ENCODE peak calls at places on chromosomes 16 and 17, in eight cellular contexts. One of them, this sample, is unnamed.
A peak's percentile ranks its signal among the peaks of the same experiment; 100 is the strongest.

GRCh38 chr17:48611681-48612455 is 1.1 kb upstream of the HOXB7 start:
- DNase-seq in CD8-positive, alpha-beta T cell: no peak
- DNase-seq in fibroblast of lung: no peak
- DNase-seq in dorsolateral prefrontal cortex: no peak
- DNase-seq in naive thymus-derived CD4-positive, alpha-beta T cell: no peak
- DNase-seq in neural progenitor cell: peak; percentile 51
- DNase-seq in heart left ventricle: no peak
- DNase-seq in tibial nerve: no peak
- DNase-seq in this sample: no peak

GRCh38 chr16:81787659-81788058 is 8.6 kb downstream of the PLCG2 start:
- DNase-seq in heart left ventricle: no peak
- DNase-seq in naive thymus-derived CD4-positive, alpha-beta T cell: no peak
- DNase-seq in dorsolateral prefrontal cortex: no peak
- DNase-seq in CD8-positive, alpha-beta T cell: no peak
- DNase-seq in neural progenitor cell: no peak
- DNase-seq in fibroblast of lung: no peak
- DNase-seq in tibial nerve: no peak
- DNase-seq in this sample: no peak

GRCh38 chr17:9959377-9959981 is 54.4 kb upstream of the RCVRN start:
- DNase-seq in neural progenitor cell: peak; percentile 87
- DNase-seq in CD8-positive, alpha-beta T cell: no peak
- DNase-seq in naive thymus-derived CD4-positive, alpha-beta T cell: peak; percentile 5
- DNase-seq in heart left ventricle: no peak
- DNase-seq in tibial nerve: peak; percentile 48
- DNase-seq in dorsolateral prefrontal cortex: peak; percentile 65
- DNase-seq in fibroblast of lung: peak; percentile 23
- DNase-seq in this sample: no peak

GRCh38 chr17:1638171-1638583 is 7.4 kb downstream of the SCARF1 start:
- DNase-seq in neural progenitor cell: peak; percentile 79
- DNase-seq in tibial nerve: no peak
- DNase-seq in fibroblast of lung: no peak
- DNase-seq in CD8-positive, alpha-beta T cell: no peak
- DNase-seq in heart left ventricle: no peak
- DNase-seq in dorsolateral prefrontal cortex: no peak
- DNase-seq in naive thymus-derived CD4-positive, alpha-beta T cell: no peak
- DNase-seq in this sample: no peak

GRCh38 chr17:62572488-62573469 is 54.7 kb upstream of the MRC2 start:
- DNase-seq in tibial nerve: no peak
- DNase-seq in fibroblast of lung: peak; percentile 39
- DNase-seq in dorsolateral prefrontal cortex: no peak
- DNase-seq in naive thymus-derived CD4-positive, alpha-beta T cell: no peak
- DNase-seq in heart left ventricle: no peak
- DNase-seq in CD8-positive, alpha-beta T cell: no peak
- DNase-seq in neural progenitor cell: no peak
- DNase-seq in this sample: no peak

GRCh38 chr17:81364278-81365147 is 30.7 kb upstream of the BAHCC1 start:
- DNase-seq in tibial nerve: no peak
- DNase-seq in naive thymus-derived CD4-positive, alpha-beta T cell: no peak
- DNase-seq in dorsolateral prefrontal cortex: no peak
- DNase-seq in fibroblast of lung: no peak
- DNase-seq in CD8-positive, alpha-beta T cell: no peak
- DNase-seq in neural progenitor cell: no peak
- DNase-seq in heart left ventricle: no peak
- DNase-seq in this sample: no peak

GRCh38 chr17:44655983-44656700 is at the start of gene MEIOC:
- DNase-seq in naive thymus-derived CD4-positive, alpha-beta T cell: peak; percentile 21
- DNase-seq in fibroblast of lung: peak; percentile 11
- DNase-seq in dorsolateral prefrontal cortex: no peak
- DNase-seq in CD8-positive, alpha-beta T cell: peak; percentile 24
- DNase-seq in neural progenitor cell: peak; percentile 80
- DNase-seq in heart left ventricle: no peak
- DNase-seq in tibial nerve: no peak
- DNase-seq in this sample: no peak

GRCh38 chr17:2395258-2396170 is 5.3 kb downstream of the MNT start:
- DNase-seq in tibial nerve: no peak
- DNase-seq in neural progenitor cell: no peak
- DNase-seq in CD8-positive, alpha-beta T cell: peak; percentile 16
- DNase-seq in dorsolateral prefrontal cortex: no peak
- DNase-seq in heart left ventricle: no peak
- DNase-seq in fibroblast of lung: peak; percentile 36
- DNase-seq in naive thymus-derived CD4-positive, alpha-beta T cell: no peak
- DNase-seq in this sample: no peak

GRCh38 chr16:28876016-28876659 is 2.1 kb upstream of the ATP2A1 start:
- DNase-seq in neural progenitor cell: no peak
- DNase-seq in dorsolateral prefrontal cortex: no peak
- DNase-seq in tibial nerve: no peak
- DNase-seq in CD8-positive, alpha-beta T cell: no peak
- DNase-seq in heart left ventricle: no peak
- DNase-seq in naive thymus-derived CD4-positive, alpha-beta T cell: no peak
- DNase-seq in fibroblast of lung: no peak
- DNase-seq in this sample: no peak

GRCh38 chr16:23539984-23540816 is 16.9 kb downstream of the EARS2 start:
- DNase-seq in neural progenitor cell: no peak
- DNase-seq in fibroblast of lung: no peak
- DNase-seq in dorsolateral prefrontal cortex: no peak
- DNase-seq in CD8-positive, alpha-beta T cell: no peak
- DNase-seq in heart left ventricle: no peak
- DNase-seq in tibial nerve: no peak
- DNase-seq in naive thymus-derived CD4-positive, alpha-beta T cell: no peak
- DNase-seq in this sample: no peak

GRCh38 chr17:22695228-22695619 is 1002.9 kb downstream of the KCNJ18 start:
- DNase-seq in dorsolateral prefrontal cortex: no peak
- DNase-seq in heart left ventricle: no peak
- DNase-seq in neural progenitor cell: no peak
- DNase-seq in fibroblast of lung: no peak
- DNase-seq in tibial nerve: no peak
- DNase-seq in naive thymus-derived CD4-positive, alpha-beta T cell: no peak
- DNase-seq in CD8-positive, alpha-beta T cell: no peak
- DNase-seq in this sample: no peak

GRCh38 chr17:77535435-77535834 is 394.7 kb downstream of the SEC14L1 start:
- DNase-seq in dorsolateral prefrontal cortex: no peak
- DNase-seq in fibroblast of lung: no peak
- DNase-seq in heart left ventricle: no peak
- DNase-seq in neural progenitor cell: no peak
- DNase-seq in naive thymus-derived CD4-positive, alpha-beta T cell: no peak
- DNase-seq in CD8-positive, alpha-beta T cell: no peak
- DNase-seq in tibial nerve: no peak
- DNase-seq in this sample: no peak

GRCh38 chr16:73043828-73044493 is 4.0 kb downstream of the ZFHX3 start:
- DNase-seq in naive thymus-derived CD4-positive, alpha-beta T cell: no peak
- DNase-seq in fibroblast of lung: peak; percentile 77
- DNase-seq in dorsolateral prefrontal cortex: no peak
- DNase-seq in heart left ventricle: no peak
- DNase-seq in neural progenitor cell: no peak
- DNase-seq in CD8-positive, alpha-beta T cell: no peak
- DNase-seq in tibial nerve: no peak
- DNase-seq in this sample: no peak

GRCh38 chr17:33140413-33141099 is 148.9 kb downstream of the SPACA3 start:
- DNase-seq in fibroblast of lung: peak; percentile 8
- DNase-seq in dorsolateral prefrontal cortex: no peak
- DNase-seq in neural progenitor cell: peak; percentile 49
- DNase-seq in naive thymus-derived CD4-positive, alpha-beta T cell: no peak
- DNase-seq in heart left ventricle: no peak
- DNase-seq in CD8-positive, alpha-beta T cell: no peak
- DNase-seq in tibial nerve: no peak
- DNase-seq in this sample: no peak

GRCh38 chr16:85656351-85657266 is 32.1 kb downstream of the GINS2 start:
- DNase-seq in fibroblast of lung: no peak
- DNase-seq in heart left ventricle: no peak
- DNase-seq in dorsolateral prefrontal cortex: no peak
- DNase-seq in CD8-positive, alpha-beta T cell: no peak
- DNase-seq in neural progenitor cell: peak; percentile 1
- DNase-seq in tibial nerve: no peak
- DNase-seq in naive thymus-derived CD4-positive, alpha-beta T cell: no peak
- DNase-seq in this sample: no peak

GRCh38 chr17:7818746-7819645 is 15.0 kb upstream of the KDM6B start:
- DNase-seq in tibial nerve: no peak
- DNase-seq in naive thymus-derived CD4-positive, alpha-beta T cell: no peak
- DNase-seq in heart left ventricle: no peak
- DNase-seq in CD8-positive, alpha-beta T cell: no peak
- DNase-seq in neural progenitor cell: no peak
- DNase-seq in dorsolateral prefrontal cortex: no peak
- DNase-seq in fibroblast of lung: no peak
- DNase-seq in this sample: no peak

GRCh38 chr17:77834170-77835115 is 124.1 kb upstream of the TNRC6C start:
- DNase-seq in heart left ventricle: peak; percentile 52
- DNase-seq in tibial nerve: no peak
- DNase-seq in fibroblast of lung: peak; percentile 96
- DNase-seq in CD8-positive, alpha-beta T cell: peak; percentile 70
- DNase-seq in dorsolateral prefrontal cortex: peak; percentile 64
- DNase-seq in naive thymus-derived CD4-positive, alpha-beta T cell: no peak
- DNase-seq in neural progenitor cell: peak; percentile 39
- DNase-seq in this sample: peak; percentile 46

GRCh38 chr17:37385439-37385990 is 9.7 kb downstream of the C17orf78 start:
- DNase-seq in naive thymus-derived CD4-positive, alpha-beta T cell: no peak
- DNase-seq in heart left ventricle: no peak
- DNase-seq in CD8-positive, alpha-beta T cell: no peak
- DNase-seq in fibroblast of lung: no peak
- DNase-seq in tibial nerve: no peak
- DNase-seq in neural progenitor cell: no peak
- DNase-seq in dorsolateral prefrontal cortex: no peak
- DNase-seq in this sample: no peak

GRCh38 chr17:60959696-60960095 is 282.0 kb downstream of the BCAS3 start:
- DNase-seq in neural progenitor cell: no peak
- DNase-seq in naive thymus-derived CD4-positive, alpha-beta T cell: no peak
- DNase-seq in fibroblast of lung: no peak
- DNase-seq in heart left ventricle: no peak
- DNase-seq in dorsolateral prefrontal cortex: no peak
- DNase-seq in CD8-positive, alpha-beta T cell: no peak
- DNase-seq in tibial nerve: no peak
- DNase-seq in this sample: no peak

GRCh38 chr17:60135160-60135950 is 14.4 kb upstream of the CA4 start:
- DNase-seq in heart left ventricle: peak; percentile 90
- DNase-seq in tibial nerve: peak; percentile 80
- DNase-seq in dorsolateral prefrontal cortex: peak; percentile 96
- DNase-seq in naive thymus-derived CD4-positive, alpha-beta T cell: peak; percentile 67
- DNase-seq in fibroblast of lung: peak; percentile 92
- DNase-seq in neural progenitor cell: peak; percentile 95
- DNase-seq in CD8-positive, alpha-beta T cell: peak; percentile 70
- DNase-seq in this sample: peak; percentile 55

DNA sequence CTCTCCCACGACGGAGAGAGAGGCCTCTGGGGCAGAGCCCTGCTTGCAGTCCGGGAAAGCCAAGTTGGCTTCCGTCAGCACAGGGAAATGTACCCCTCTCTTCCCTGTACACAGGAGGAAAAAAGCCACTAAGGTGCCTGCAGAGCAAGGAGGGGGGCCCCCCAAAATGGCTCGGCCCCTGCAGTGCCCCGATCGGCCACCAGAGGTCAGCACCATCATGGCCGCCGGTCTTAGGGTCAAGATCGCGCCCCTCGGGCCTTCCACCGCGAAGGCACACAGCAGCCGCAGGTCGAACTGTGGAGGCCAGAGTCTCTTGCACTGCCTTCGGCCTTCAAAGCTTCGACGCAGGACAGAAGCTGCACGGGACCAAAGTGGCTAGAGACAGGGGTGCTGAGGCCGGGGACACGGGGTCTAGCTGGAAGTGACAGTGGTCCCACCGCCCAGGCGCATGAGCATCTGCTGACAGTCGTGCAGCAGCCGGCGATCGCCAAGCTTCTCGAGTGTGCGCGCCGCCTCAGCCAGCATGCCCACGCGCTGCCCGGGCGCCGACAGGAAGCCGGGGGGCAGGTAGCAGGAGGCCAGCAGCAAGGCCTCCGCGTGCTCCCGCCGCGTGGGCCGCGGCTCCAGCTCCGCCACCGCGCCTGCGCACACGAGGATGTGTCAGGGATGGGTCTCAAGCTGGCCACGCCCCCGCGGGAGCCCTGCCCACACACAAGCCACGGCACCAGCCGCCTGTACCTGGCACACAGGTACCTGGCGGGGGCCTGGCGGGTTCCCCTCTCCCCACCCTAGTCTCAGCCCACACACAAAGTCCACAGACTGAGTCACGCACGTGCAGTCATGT is 24.4 kb downstream of the SREBF1 start:
- DNase-seq in naive thymus-derived CD4-positive, alpha-beta T cell: peak; percentile 61
- DNase-seq in fibroblast of lung: peak; percentile 52
- DNase-seq in CD8-positive, alpha-beta T cell: peak; percentile 60
- DNase-seq in neural progenitor cell: peak; percentile 83
- DNase-seq in tibial nerve: peak; percentile 85
- DNase-seq in heart left ventricle: peak; percentile 77
- DNase-seq in dorsolateral prefrontal cortex: peak; percentile 70
- DNase-seq in this sample: peak; percentile 75
- H3K4me3 ChIP-seq in naive thymus-derived CD4-positive, alpha-beta T cell: no peak overlapping the region
- H3K4me3 ChIP-seq in fibroblast of lung: no peak overlapping the region
- H3K4me3 ChIP-seq in CD8-positive, alpha-beta T cell: no peak overlapping the region
- H3K4me3 ChIP-seq in neural progenitor cell: no peak overlapping the region
- H3K4me3 ChIP-seq in tibial nerve: no peak overlapping the region
- H3K4me3 ChIP-seq in heart left ventricle: no peak overlapping the region
- H3K4me3 ChIP-seq in dorsolateral prefrontal cortex: no peak overlapping the region
- H3K4me3 ChIP-seq in this sample: no peak overlapping the region

GRCh38 chr16:88686062-88686438 is 257 bp downstream of the SNAI3 start:
- DNase-seq in dorsolateral prefrontal cortex: no peak
- DNase-seq in naive thymus-derived CD4-positive, alpha-beta T cell: peak; percentile 47
- DNase-seq in CD8-positive, alpha-beta T cell: peak; percentile 65
- DNase-seq in neural progenitor cell: no peak
- DNase-seq in tibial nerve: no peak
- DNase-seq in fibroblast of lung: no peak
- DNase-seq in heart left ventricle: no peak
- DNase-seq in this sample: peak; percentile 44
- H3K27ac ChIP-seq in dorsolateral prefrontal cortex: no peak overlapping the region
- H3K27ac ChIP-seq in naive thymus-derived CD4-positive, alpha-beta T cell: peak overlapping the region; percentile 77
- H3K27ac ChIP-seq in CD8-positive, alpha-beta T cell: peak overlapping the region; percentile 63
- H3K27ac ChIP-seq in neural progenitor cell: no peak overlapping the region
- H3K27ac ChIP-seq in tibial nerve: peak overlapping the region; percentile 20
- H3K27ac ChIP-seq in fibroblast of lung: no peak overlapping the region
- H3K27ac ChIP-seq in heart left ventricle: peak overlapping the region; percentile 83
- H3K27ac ChIP-seq in this sample: peak overlapping the region; percentile 70

GRCh38 chr17:11671151-11671550 is 72.9 kb downstream of the DNAH9 start:
- DNase-seq in tibial nerve: no peak
- DNase-seq in dorsolateral prefrontal cortex: no peak
- DNase-seq in CD8-positive, alpha-beta T cell: no peak
- DNase-seq in heart left ventricle: no peak
- DNase-seq in naive thymus-derived CD4-positive, alpha-beta T cell: no peak
- DNase-seq in neural progenitor cell: no peak
- DNase-seq in fibroblast of lung: no peak
- DNase-seq in this sample: no peak
- H3K4me3 ChIP-seq in tibial nerve: no peak overlapping the region
- H3K4me3 ChIP-seq in dorsolateral prefrontal cortex: no peak overlapping the region
- H3K4me3 ChIP-seq in CD8-positive, alpha-beta T cell: no peak overlapping the region
- H3K4me3 ChIP-seq in heart left ventricle: no peak overlapping the region
- H3K4me3 ChIP-seq in naive thymus-derived CD4-positive, alpha-beta T cell: no peak overlapping the region
- H3K4me3 ChIP-seq in neural progenitor cell: no peak overlapping the region
- H3K4me3 ChIP-seq in fibroblast of lung: no peak overlapping the region
- H3K4me3 ChIP-seq in this sample: no peak overlapping the region

DNA sequence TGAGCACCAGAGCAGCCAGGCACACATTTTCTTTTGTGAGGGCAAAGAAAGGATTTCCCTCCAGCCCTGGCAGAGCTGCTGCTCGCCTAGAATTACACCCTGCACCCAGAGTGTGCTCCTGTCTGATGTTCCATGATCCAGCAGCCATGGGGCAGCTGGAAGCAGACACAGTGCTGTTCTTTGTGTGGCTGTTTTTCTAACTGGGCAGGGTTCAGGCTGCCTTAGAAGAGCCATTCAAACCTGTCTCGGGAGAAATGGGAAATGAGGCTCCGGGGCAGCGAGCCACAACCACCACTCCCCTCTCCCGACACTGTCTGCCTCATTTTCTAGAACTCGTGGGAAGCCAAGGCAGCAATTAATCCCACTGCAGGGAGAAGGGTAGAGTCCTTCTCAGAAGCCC is 28.9 kb downstream of the LITAF start:
- DNase-seq in tibial nerve: peak; percentile 38
- DNase-seq in neural progenitor cell: no peak
- DNase-seq in naive thymus-derived CD4-positive, alpha-beta T cell: no peak
- DNase-seq in heart left ventricle: no peak
- DNase-seq in fibroblast of lung: no peak
- DNase-seq in CD8-positive, alpha-beta T cell: no peak
- DNase-seq in dorsolateral prefrontal cortex: peak; percentile 84
- DNase-seq in this sample: no peak
- H3K27ac ChIP-seq in tibial nerve: peak overlapping the region; percentile 78
- H3K27ac ChIP-seq in neural progenitor cell: peak overlapping the region; percentile 20
- H3K27ac ChIP-seq in naive thymus-derived CD4-positive, alpha-beta T cell: peak overlapping the region; percentile 89
- H3K27ac ChIP-seq in heart left ventricle: peak overlapping the region; percentile 79
- H3K27ac ChIP-seq in fibroblast of lung: no peak overlapping the region
- H3K27ac ChIP-seq in CD8-positive, alpha-beta T cell: peak overlapping the region; percentile 60
- H3K27ac ChIP-seq in dorsolateral prefrontal cortex: peak overlapping the region; percentile 87
- H3K27ac ChIP-seq in this sample: peak overlapping the region; percentile 25